ENCODE peak calls at places on chromosomes 16 and 17, in four cellular contexts. U, A, Q and R are unnamed samples.

GRCh38 chr17:43314582-43314981 is 80.8 kb upstream of the RNU2-1 start:
- DNase-seq in U (no peak), A (no peak), Q (no peak), R (no peak)

GRCh38 chr16:12255473-12255872 is 278.9 kb downstream of the SNX29 start:
- DNase-seq in Q (no peak), U (no peak), A (no peak), R (no peak)

GRCh38 chr16:52212841-52213240 is 334.1 kb downstream of the TOX3 start:
- DNase-seq in U (no peak), A (no peak), Q (no peak), R (no peak)

GRCh38 chr17:45411348-45412105 is 21.1 kb downstream of the ARHGAP27 start:
- DNase-seq in A (no peak), Q (no peak), U (no peak), R (no peak)

GRCh38 chr16:70158261-70158939 is 15.2 kb upstream of the CLEC18C start:
- DNase-seq in Q (no peak), A (peak), U (no peak), R (peak)

GRCh38 chr17:20225162-20226115 is 216.3 kb downstream of the SPECC1 start:
- DNase-seq in U (no peak), Q (no peak), A (no peak), R (no peak)

GRCh38 chr16:84585886-84586285 is 32.0 kb downstream of the COTL1 start:
- DNase-seq in U (no peak), A (peak), Q (no peak), R (peak)

GRCh38 chr17:4947411-4948165 is 742 bp downstream of the PFN1 start:
- DNase-seq in A (peak), Q (no peak), U (peak), R (peak)

GRCh38 chr17:38870259-38871165 is 654 bp downstream of the LASP1 start:
- DNase-seq in Q (no peak), A (peak), U (peak), R (no peak)

GRCh38 chr17:44905006-44906000 is 6.1 kb upstream of the EFTUD2 start:
- DNase-seq in A (no peak), Q (no peak), U (no peak), R (no peak)

GRCh38 chr17:58324409-58325288 is 3.9 kb downstream of the TSPOAP1 start:
- DNase-seq in Q (no peak), U (no peak), A (no peak), R (no peak)

GRCh38 chr16:28317040-28317880 is 24.9 kb downstream of the SBK1 start:
- DNase-seq in Q (no peak), A (peak), U (peak), R (peak)

GRCh38 chr17:16013943-16014407 is 14.4 kb downstream of the TTC19 start:
- DNase-seq in A (no peak), Q (no peak), U (peak), R (peak)

GRCh38 chr17:66138120-66138519 is 53.8 kb downstream of the CEP112 start:
- DNase-seq in A (no peak), U (no peak), Q (no peak), R (no peak)

GRCh38 chr17:64773386-64773835 is 111.3 kb upstream of the SMURF2 start:
- DNase-seq in A (no peak), Q (no peak), U (no peak), R (no peak)

GRCh38 chr17:13562271-13562800 is 39.4 kb downstream of the HS3ST3A1 start:
- DNase-seq in A (peak), Q (no peak), U (no peak), R (peak)

GRCh38 chr17:38868095-38868967 is 1.5 kb upstream of the LASP1 start:
- DNase-seq in A (peak), Q (peak), U (peak), R (no peak)

GRCh38 chr17:76054112-76054476 is 18.2 kb downstream of the SRP68 start:
- DNase-seq in Q (no peak), U (no peak), A (no peak), R (no peak)

GRCh38 chr16:1363501-1364041 is 11.8 kb downstream of the GNPTG start:
- DNase-seq in U (peak), A (peak), Q (no peak), R (peak)

GRCh38 chr17:32266389-32267269 is 997 bp downstream of the RHBDL3 start:
- DNase-seq in U (no peak), Q (no peak), A (no peak), R (peak)
- TF ChIP-seq SP1 in U (no peak), Q (no peak), A (no peak), R (no peak)

GRCh38 chr17:78433780-78434335 is 55.4 kb downstream of the PGS1 start:
- DNase-seq in U (no peak), Q (no peak), A (no peak), R (no peak)
- TF ChIP-seq FOXM1 in U (no peak), Q (no peak), A (no peak), R (no peak)

GRCh38 chr16:58421029-58421428 is 28.8 kb downstream of the GINS3 start:
- DNase-seq in A (no peak), U (no peak), Q (no peak), R (no peak)

GRCh38 chr16:58421529-58421928 is 29.3 kb downstream of the GINS3 start:
- DNase-seq in Q (no peak), A (no peak), U (no peak), R (no peak)

GRCh38 chr16:58426095-58426494 is 33.8 kb downstream of the GINS3 start:
- DNase-seq in A (no peak), Q (peak), U (no peak), R (no peak)

GRCh38 chr16:58425245-58425644 is 33.0 kb downstream of the GINS3 start:
- DNase-seq in U (no peak), A (no peak), Q (no peak), R (no peak)

DNA sequence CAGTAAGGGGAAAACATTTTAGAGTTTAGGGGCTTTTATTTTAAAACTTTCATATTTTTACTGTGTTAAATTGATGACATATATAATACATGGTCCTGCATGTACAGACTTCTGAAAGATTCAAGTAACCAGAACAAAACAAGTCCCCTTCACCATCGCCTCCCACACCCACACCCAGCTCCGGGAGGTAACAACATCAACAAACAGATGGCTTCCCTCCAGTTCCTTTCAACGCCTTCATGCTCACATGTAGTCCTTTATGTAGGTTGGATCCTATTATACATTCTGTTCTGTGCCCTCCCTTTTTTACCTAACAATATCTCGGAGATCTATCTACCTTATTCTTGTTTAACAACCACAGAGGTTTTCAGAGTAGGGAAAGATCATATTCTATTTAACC is 30.5 kb downstream of the GINS3 start:
- DNase-seq in U (no peak), Q (no peak), A (no peak), R (no peak)
- TF ChIP-seq SP1 in U (no peak), Q (no peak), A (no peak), R (no peak)

GRCh38 chr16:3937066-3937875 is 56.8 kb upstream of the CREBBP start:
- DNase-seq in Q (no peak), U (no peak), A (no peak), R (no peak)

GRCh38 chr16:3934491-3935185 is 54.1 kb upstream of the CREBBP start:
- DNase-seq in A (no peak), Q (no peak), U (no peak), R (no peak)

GRCh38 chr16:3935921-3936320 is 55.4 kb upstream of the CREBBP start:
- DNase-seq in U (no peak), A (no peak), Q (no peak), R (no peak)

GRCh38 chr16:3938471-3938842 is 57.9 kb upstream of the CREBBP start:
- DNase-seq in A (no peak), U (no peak), Q (no peak), R (no peak)

GRCh38 chr16:3938843-3939624 is 58.5 kb upstream of the CREBBP start:
- DNase-seq in A (peak), U (peak), Q (no peak), R (peak)
- TF ChIP-seq FOXM1 in A (no peak), U (no peak), Q (no peak), R (no peak)

DNA sequence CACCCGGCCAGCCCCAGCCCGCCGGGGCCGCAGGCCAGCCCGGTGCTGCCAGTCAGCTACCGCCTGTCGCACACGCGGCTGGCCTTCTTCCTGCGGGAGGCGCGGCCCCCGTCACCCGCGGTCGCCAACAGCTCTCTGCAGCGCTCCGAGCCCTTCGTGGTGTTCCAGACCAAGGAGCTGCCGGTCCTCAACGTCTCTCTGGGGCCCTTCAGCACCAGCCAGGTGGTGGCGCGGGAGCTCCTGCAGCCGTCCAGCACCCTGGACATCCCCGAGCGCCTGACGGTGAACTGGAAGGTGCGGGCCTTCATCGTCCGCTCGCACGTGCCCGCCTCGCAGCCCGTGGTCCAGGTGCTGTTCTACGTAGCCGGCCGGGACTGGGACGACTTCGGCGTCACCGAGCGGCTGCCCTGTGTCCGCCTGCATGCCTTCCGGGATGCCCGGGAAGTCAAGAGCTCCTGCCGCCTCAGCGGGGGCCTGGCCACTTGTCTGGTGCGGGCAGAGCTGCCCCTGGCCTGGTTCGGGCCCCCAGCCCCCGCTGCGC is 46.8 kb downstream of the TMEM132E start:
- DNase-seq in Q (no peak), A (no peak), U (no peak), R (no peak)
- TF ChIP-seq SP1 in Q (no peak), A (no peak), U (no peak), R (no peak)

GRCh38 chr16:49260956-49261530 is 20.6 kb downstream of the CBLN1 start:
- DNase-seq in U (no peak), Q (no peak), A (no peak), R (no peak)

GRCh38 chr16:49260253-49260652 is 21.4 kb downstream of the CBLN1 start:
- DNase-seq in A (no peak), U (no peak), Q (no peak), R (no peak)

GRCh38 chr16:49261930-49262329 is 19.7 kb downstream of the CBLN1 start:
- DNase-seq in Q (no peak), A (no peak), U (no peak), R (no peak)

GRCh38 chr16:49262501-49262900 is 19.1 kb downstream of the CBLN1 start:
- DNase-seq in A (no peak), U (no peak), Q (no peak), R (no peak)
- TF ChIP-seq FOXM1 in A (no peak), U (no peak), Q (no peak), R (no peak)

GRCh38 chr17:49287481-49287880 is 56.9 kb upstream of the PHOSPHO1 start:
- DNase-seq in Q (no peak), U (no peak), A (no peak), R (no peak)
- TF ChIP-seq SP1 in Q (no peak), U (no peak), A (no peak), R (no peak)